ENCODE peak calls at places on chromosome 16, in ten cellular contexts. G is SW480; A is stimulated activated CD4-positive, alpha-beta T cell treated with anti-CD3 and anti-CD28 coated beads, TNF-alpha, amount 100 ng/mL, for 1 hour; O is uterus; T is BE2C; U is activated T-helper 1 cell treated with Interleukin-2 at 50 U/mL for 16 hours; Q is hippocampal formation; S is activated T-cell treated with anti-CD3 and anti-CD28 coated beads for 1 hour; R is Kasumi-1; H is cardiac fibroblast. V is an unnamed sample.

GRCh38 chr16:68377667-68378420 is 67.0 kb downstream of the PRMT7 start:
- DNase-seq in G (no peak), A (no peak), O (no peak), T (peak; percentile 84), U (no peak), Q (peak; percentile 22), S (no peak), R (no peak), H (peak; percentile 36), V (no peak)

GRCh38 chr16:70512456-70512855 is 10.9 kb downstream of the COG4 start:
- DNase-seq in G (no peak), A (no peak), O (no peak), T (no peak), U (no peak), Q (no peak), S (no peak), R (no peak), H (no peak), V (no peak)

GRCh38 chr16:46638947-46639925 is 18.1 kb upstream of the SHCBP1 start:
- DNase-seq in G (no peak), A (no peak), O (no peak), T (no peak), U (no peak), Q (no peak), S (no peak), R (no peak), H (no peak), V (no peak)

GRCh38 chr16:29943846-29944669 is 17.8 kb upstream of the TMEM219 start:
- DNase-seq in G (peak; percentile 98), A (no peak), O (peak; percentile 74), T (no peak), U (no peak), Q (no peak), S (no peak), R (no peak), H (peak; percentile 97), V (peak; percentile 91)

GRCh38 chr16:66935319-66936011 is at the start of gene CES2:
- DNase-seq in G (peak; percentile 34), A (no peak), O (no peak), T (no peak), U (no peak), Q (no peak), S (no peak), R (no peak), H (peak; percentile 46), V (peak; percentile 84)

GRCh38 chr16:30786936-30787612 is at the start of gene ZNF629:
- DNase-seq in G (peak; percentile 67), A (no peak), O (peak; percentile 73), T (peak; percentile 77), U (no peak), Q (peak; percentile 70), S (no peak), R (peak; percentile 34), H (peak; percentile 81), V (peak; percentile 79)

GRCh38 chr16:80691111-80691761 is 113.2 kb downstream of the CDYL2 start:
- DNase-seq in G (no peak), A (no peak), O (no peak), T (no peak), U (no peak), Q (no peak), S (no peak), R (no peak), H (no peak), V (no peak)

GRCh38 chr16:11250091-11250785 is 5.8 kb downstream of the SOCS1 start:
- DNase-seq in G (peak; percentile 36), A (no peak), O (no peak), T (no peak), U (no peak), Q (no peak), S (no peak), R (no peak), H (peak; percentile 47), V (no peak)

GRCh38 chr16:88703486-88704309 is 2.5 kb downstream of the RNF166 start:
- DNase-seq in G (no peak), A (peak; percentile 57), O (no peak), T (no peak), U (peak; percentile 69), Q (peak; percentile 40), S (peak; percentile 56), R (peak; percentile 96), H (no peak), V (no peak)

GRCh38 chr16:67926181-67926742 is 5.4 kb downstream of the CTRL start:
- DNase-seq in G (no peak), A (no peak), O (no peak), T (peak; percentile 67), U (no peak), Q (no peak), S (no peak), R (peak; percentile 34), H (no peak), V (no peak)

GRCh38 chr16:88499836-88500251 is 46.8 kb downstream of the ZFPM1 start:
- DNase-seq in G (no peak), A (no peak), O (no peak), T (no peak), U (no peak), Q (no peak), S (no peak), R (no peak), H (no peak), V (no peak)

GRCh38 chr16:85832578-85833539 is 33.4 kb downstream of the COX4I1 start:
- DNase-seq in G (no peak), A (no peak), O (no peak), T (no peak), U (no peak), Q (no peak), S (no peak), R (peak; percentile 12), H (no peak), V (no peak)

GRCh38 chr16:89581045-89581695 is 5.6 kb downstream of the CPNE7 start:
- DNase-seq in G (peak; percentile 79), A (no peak), O (no peak), T (no peak), U (no peak), Q (no peak), S (no peak), R (no peak), H (peak; percentile 96), V (peak; percentile 50)

GRCh38 chr16:11497329-11497805 is 89.4 kb downstream of the LITAF start:
- DNase-seq in G (peak; percentile 83), A (no peak), O (peak; percentile 76), T (peak; percentile 76), U (no peak), Q (peak; percentile 94), S (no peak), R (no peak), H (peak; percentile 78), V (peak; percentile 66)

GRCh38 chr16:66509576-66509975 is 40.3 kb downstream of the TK2 start:
- DNase-seq in G (no peak), A (no peak), O (no peak), T (no peak), U (no peak), Q (no peak), S (no peak), R (no peak), H (no peak), V (no peak)

GRCh38 chr16:11052080-11052808 is 107.9 kb downstream of the CLEC16A start:
- DNase-seq in G (no peak), A (no peak), O (no peak), T (no peak), U (peak; percentile 14), Q (no peak), S (no peak), R (no peak), H (no peak), V (no peak)

GRCh38 chr16:84379731-84380369 is 11.5 kb downstream of the ATP2C2 start:
- DNase-seq in G (no peak), A (no peak), O (no peak), T (no peak), U (no peak), Q (no peak), S (no peak), R (no peak), H (no peak), V (no peak)

GRCh38 chr16:83095926-83096692 is 469.3 kb downstream of the CDH13 start:
- DNase-seq in G (no peak), A (no peak), O (no peak), T (no peak), U (no peak), Q (no peak), S (no peak), R (no peak), H (no peak), V (no peak)